ENCODE peak calls at places on chromosomes 2 and 18, in seven cellular contexts. T is GM12864, M is spleen, L is psoas muscle, A is fibroblast of pulmonary artery, B is kidney epithelial cell, Y is fibroblast of the aortic adventitia. V is an unnamed sample.

GRCh38 chr2:33411765-33412164 is 64.7 kb upstream of the RASGRP3 start:
- DNase-seq in L (no peak), Y (peak), A (peak), M (no peak), T (no peak), B (no peak), V (no peak)

GRCh38 chr18:31401156-31402025 is 24.8 kb downstream of the DSG4 start:
- DNase-seq in A (no peak), T (no peak), M (no peak), Y (no peak), L (no peak), B (peak), V (no peak)

GRCh38 chr2:160019374-160020098 is 42.9 kb downstream of the PLA2R1 start:
- DNase-seq in T (no peak), Y (no peak), L (no peak), M (no peak), A (no peak), B (no peak), V (no peak)

GRCh38 chr2:84963692-84964405 is 7.1 kb upstream of the KCMF1 start:
- DNase-seq in L (no peak), M (no peak), B (no peak), A (peak), Y (peak), T (no peak), V (no peak)

GRCh38 chr2:36392854-36393253 is 37.3 kb downstream of the CRIM1 start:
- DNase-seq in T (no peak), B (no peak), M (no peak), Y (no peak), A (no peak), L (no peak), V (no peak)

GRCh38 chr2:172285010-172285621 is 142.3 kb upstream of the ITGA6 start:
- DNase-seq in M (no peak), A (peak), L (no peak), B (no peak), Y (peak), T (no peak), V (peak)

GRCh38 chr18:41955688-41956087 is 654 bp downstream of the PIK3C3 start:
- DNase-seq in M (no peak), Y (no peak), T (no peak), A (no peak), L (no peak), B (no peak), V (no peak)

GRCh38 chr2:26281226-26281625 is 36.5 kb downstream of the HADHB start:
- DNase-seq in A (no peak), Y (no peak), T (no peak), M (no peak), L (no peak), B (no peak), V (no peak)

GRCh38 chr2:150191349-150191748 is 296.1 kb downstream of the RND3 start:
- DNase-seq in L (no peak), B (no peak), M (no peak), A (peak), T (no peak), Y (peak), V (no peak)

GRCh38 chr2:121309801-121310200 is 24.8 kb upstream of the TFCP2L1 start:
- DNase-seq in L (no peak), M (peak), Y (no peak), T (no peak), A (no peak), B (no peak), V (peak)

GRCh38 chr2:201127570-201127969 is 11.6 kb downstream of the CFLAR start:
- DNase-seq in L (peak), B (no peak), A (peak), M (no peak), Y (peak), T (no peak), V (no peak)

DNA sequence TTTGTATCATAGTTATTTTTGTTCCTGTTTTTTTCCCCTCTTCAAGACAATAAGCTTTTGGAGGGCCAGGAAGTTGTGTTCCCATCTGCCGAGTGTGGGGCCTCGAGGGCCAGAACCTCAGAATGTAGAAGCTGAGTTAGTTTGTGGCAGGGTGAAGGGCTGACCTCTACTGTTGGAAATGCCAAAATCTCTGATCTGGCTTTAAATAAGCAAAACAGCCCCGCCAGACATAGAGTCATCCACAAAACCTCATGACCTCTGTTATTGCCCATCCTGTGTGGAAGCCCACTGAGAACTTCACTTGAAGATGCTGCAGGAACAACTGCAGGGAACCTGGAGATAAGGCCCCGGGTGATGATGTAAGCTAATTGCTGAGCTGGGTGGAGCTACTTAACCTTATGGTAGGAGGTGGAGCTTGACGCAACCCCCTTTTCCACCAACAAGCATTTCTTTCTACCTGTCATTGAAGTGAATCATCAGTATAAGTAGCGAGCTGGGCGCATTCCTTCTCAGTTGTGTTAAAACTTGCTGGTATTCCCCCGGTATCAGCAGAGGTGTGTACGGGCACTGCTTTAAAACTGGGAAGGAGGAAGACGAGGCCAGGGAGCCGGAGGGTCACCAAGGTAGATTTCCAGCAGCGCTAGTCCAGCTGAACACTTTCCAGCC is 177.2 kb downstream of the NEDD4L start:
- DNase-seq in B (peak), Y (no peak), L (no peak), T (no peak), A (peak), M (no peak), V (no peak)
- TF ChIP-seq CTCF in B (no peak), Y (no peak), L (no peak), T (no peak), A (no peak), M (no peak), V (no peak)

GRCh38 chr2:98444436-98445166 is at the start of gene INPP4A:
- DNase-seq in B (no peak), M (peak), T (no peak), L (peak), A (peak), Y (peak), V (peak)
- TF ChIP-seq CTCF in B (no peak), M (peak), T (no peak), L (peak), A (no peak), Y (no peak), V (no peak)

GRCh38 chr2:155223781-155224406 is 525.4 kb downstream of the KCNJ3 start:
- DNase-seq in M (no peak), L (no peak), B (no peak), T (no peak), A (peak), Y (no peak), V (no peak)
- TF ChIP-seq CTCF in M (peak), L (peak), B (peak), T (peak), A (peak), Y (no peak), V (peak)

DNA sequence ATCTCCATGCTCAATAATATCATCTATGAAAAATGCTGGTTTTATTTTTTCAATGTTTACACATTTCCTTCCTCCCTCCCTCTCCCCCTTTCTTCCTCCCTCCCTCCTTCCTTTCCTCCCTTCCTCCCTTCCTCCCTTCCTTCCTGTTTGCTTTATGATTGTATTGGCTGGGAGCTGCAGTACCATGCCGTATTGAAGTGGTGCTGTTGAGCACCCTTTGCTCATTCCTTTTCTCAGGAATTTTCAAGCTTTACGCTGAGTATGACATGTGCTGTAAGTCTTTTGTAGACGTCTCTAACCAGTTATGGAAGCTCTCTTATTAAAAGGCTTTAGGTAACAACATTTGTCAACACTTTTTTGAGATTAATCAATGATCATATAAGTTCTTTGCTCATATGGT is 100.4 kb downstream of the SNTG2 start:
- DNase-seq in B (no peak), L (no peak), M (no peak), A (peak), Y (peak), T (no peak), V (no peak)
- TF ChIP-seq CTCF in B (peak), L (no peak), M (no peak), A (peak), Y (no peak), T (no peak), V (peak)

GRCh38 chr2:170737821-170738220 is 22.7 kb downstream of the SP5 start:
- DNase-seq in M (no peak), T (no peak), L (no peak), Y (no peak), A (no peak), B (no peak), V (no peak)

GRCh38 chr2:170733821-170734600 is 18.9 kb downstream of the SP5 start:
- DNase-seq in Y (no peak), T (no peak), B (no peak), M (no peak), L (no peak), A (no peak), V (no peak)

GRCh38 chr2:170737406-170737805 is 22.3 kb downstream of the SP5 start:
- DNase-seq in L (no peak), M (no peak), T (no peak), A (no peak), B (no peak), Y (no peak), V (no peak)

GRCh38 chr2:170739048-170739447 is 23.9 kb downstream of the SP5 start:
- DNase-seq in Y (peak), T (no peak), B (peak), M (no peak), A (peak), L (no peak), V (no peak)

GRCh38 chr2:170736628-170737027 is 21.5 kb downstream of the SP5 start:
- DNase-seq in A (no peak), Y (no peak), L (no peak), B (no peak), M (no peak), T (no peak), V (no peak)
- TF ChIP-seq CTCF in A (no peak), Y (no peak), L (no peak), B (no peak), M (no peak), T (no peak), V (no peak)

V was measured in endothelial cell.